ENCODE peak calls at places on chromosomes 16 and 17, in four cellular contexts. One of them, this sample, is unnamed.

GRCh38 chr17:41738077-41738800 is 3.8 kb upstream of the HAP1 start:
- DNase-seq in BE2C: peak
- DNase-seq in cardiac fibroblast: peak
- DNase-seq in transverse colon: peak
- DNase-seq in this sample: peak

GRCh38 chr17:3885970-3886369 is 6.9 kb downstream of the CAMKK1 start:
- DNase-seq in BE2C: no peak
- DNase-seq in cardiac fibroblast: peak
- DNase-seq in transverse colon: no peak
- DNase-seq in this sample: no peak

GRCh38 chr17:48871551-48872351 is 20.8 kb upstream of the ATP5MC1 start:
- DNase-seq in BE2C: no peak
- DNase-seq in cardiac fibroblast: peak
- DNase-seq in transverse colon: peak
- DNase-seq in this sample: no peak

GRCh38 chr17:9537177-9537776 is 38.3 kb downstream of the STX8 start:
- DNase-seq in BE2C: no peak
- DNase-seq in cardiac fibroblast: no peak
- DNase-seq in transverse colon: no peak
- DNase-seq in this sample: no peak

GRCh38 chr17:63140255-63140654 is 174.2 kb downstream of the TANC2 start:
- DNase-seq in BE2C: peak
- DNase-seq in cardiac fibroblast: peak
- DNase-seq in transverse colon: peak
- DNase-seq in this sample: peak

GRCh38 chr17:78889525-78889924 is 13.5 kb downstream of the CEP295NL start:
- DNase-seq in BE2C: no peak
- DNase-seq in cardiac fibroblast: no peak
- DNase-seq in transverse colon: peak
- DNase-seq in this sample: no peak

GRCh38 chr16:2964416-2965223 is 545 bp downstream of the KREMEN2 start:
- DNase-seq in BE2C: peak
- DNase-seq in cardiac fibroblast: no peak
- DNase-seq in transverse colon: peak
- DNase-seq in this sample: peak

GRCh38 chr16:53457670-53458069 is 23.4 kb downstream of the RBL2 start:
- DNase-seq in BE2C: no peak
- DNase-seq in cardiac fibroblast: no peak
- DNase-seq in transverse colon: peak
- DNase-seq in this sample: peak

GRCh38 chr17:3959295-3959899 is 4.8 kb downstream of the ATP2A3 start:
- DNase-seq in BE2C: no peak
- DNase-seq in cardiac fibroblast: no peak
- DNase-seq in transverse colon: peak
- DNase-seq in this sample: no peak